ENCODE peak calls at places on chromosomes 5 and 9, in four cellular contexts. O, K, L and D are unnamed samples.

GRCh38 chr5:178524093-178524882 is 65.9 kb downstream of the COL23A1 start:
- DNase-seq in L (no peak), K (no peak), O (no peak), D (no peak)

GRCh38 chr9:136882109-136882946 is 4.0 kb upstream of the TRAF2 start:
- DNase-seq in K (peak), O (no peak), L (peak), D (no peak)

GRCh38 chr5:30928966-30929365 is 264.5 kb upstream of the CDH6 start:
- DNase-seq in O (no peak), K (no peak), L (no peak), D (no peak)

GRCh38 chr9:129501771-129502324 is 119.1 kb downstream of the C9orf50 start:
- DNase-seq in K (peak), O (no peak), L (no peak), D (no peak)

GRCh38 chr5:45411971-45412612 is 284.1 kb downstream of the HCN1 start:
- DNase-seq in O (no peak), L (no peak), K (no peak), D (no peak)

GRCh38 chr9:134488251-134488900 is 153.2 kb upstream of the COL5A1 start:
- DNase-seq in L (no peak), K (no peak), O (no peak), D (no peak)

GRCh38 chr5:9176641-9177040 is 369.2 kb downstream of the SEMA5A start:
- DNase-seq in K (no peak), O (no peak), L (no peak), D (no peak)

GRCh38 chr5:127014573-127014972 is 15.8 kb downstream of the MARCHF3 start:
- DNase-seq in L (no peak), O (no peak), K (no peak), D (no peak)

GRCh38 chr5:116951217-116951616 is 376.6 kb upstream of the SEMA6A start:
- DNase-seq in L (no peak), O (no peak), K (no peak), D (no peak)